ENCODE peak calls at places on chromosomes 11 and 22, in eight cellular contexts. One of them, this sample, is unnamed.

GRCh38 chr22:36548606-36549005 is 19.6 kb upstream of the EIF3D start:
- DNase-seq in HL-60: no peak
- DNase-seq in Panc1: no peak
- DNase-seq in HCT116: no peak
- DNase-seq in GM23338: no peak
- DNase-seq in HepG2: no peak
- DNase-seq in A549: no peak
- DNase-seq in K562: no peak
- DNase-seq in this sample: no peak

GRCh38 chr22:49960967-49961600 is 512 bp downstream of the PIM3 start:
- DNase-seq in K562: peak; percentile 34
- DNase-seq in GM23338: peak; percentile 56
- DNase-seq in HCT116: no peak
- DNase-seq in HepG2: no peak
- DNase-seq in HL-60: no peak
- DNase-seq in Panc1: no peak
- DNase-seq in A549: no peak
- DNase-seq in this sample: peak; percentile 66

GRCh38 chr22:22552630-22553029 is 6.4 kb downstream of the PRAME start:
- DNase-seq in HCT116: no peak
- DNase-seq in GM23338: peak; percentile 69
- DNase-seq in A549: no peak
- DNase-seq in Panc1: no peak
- DNase-seq in HL-60: no peak
- DNase-seq in K562: peak; percentile 87
- DNase-seq in HepG2: peak; percentile 44
- DNase-seq in this sample: peak; percentile 80

GRCh38 chr11:77127969-77128691 is at the start of gene MYO7A:
- DNase-seq in K562: peak; percentile 77
- DNase-seq in A549: no peak
- DNase-seq in GM23338: peak; percentile 64
- DNase-seq in HL-60: no peak
- DNase-seq in Panc1: no peak
- DNase-seq in HepG2: peak; percentile 89
- DNase-seq in HCT116: no peak
- DNase-seq in this sample: peak; percentile 93

GRCh38 chr11:67539588-67539987 is 16.3 kb upstream of the CABP2 start:
- DNase-seq in HCT116: no peak
- DNase-seq in K562: peak; percentile 59
- DNase-seq in GM23338: no peak
- DNase-seq in HepG2: peak; percentile 25
- DNase-seq in HL-60: no peak
- DNase-seq in Panc1: no peak
- DNase-seq in A549: no peak
- DNase-seq in this sample: no peak

GRCh38 chr11:68018730-68019190 is 8.6 kb downstream of the ALDH3B1 start:
- DNase-seq in HepG2: no peak
- DNase-seq in HL-60: no peak
- DNase-seq in Panc1: no peak
- DNase-seq in HCT116: no peak
- DNase-seq in A549: no peak
- DNase-seq in K562: no peak
- DNase-seq in GM23338: no peak
- DNase-seq in this sample: no peak

GRCh38 chr11:67024410-67024809 is 1.5 kb downstream of the SYT12 start:
- DNase-seq in A549: no peak
- DNase-seq in Panc1: no peak
- DNase-seq in K562: no peak
- DNase-seq in HL-60: no peak
- DNase-seq in HepG2: no peak
- DNase-seq in HCT116: no peak
- DNase-seq in GM23338: no peak
- DNase-seq in this sample: no peak

GRCh38 chr22:26631282-26631681 is 9.5 kb downstream of the CRYBA4 start:
- DNase-seq in Panc1: no peak
- DNase-seq in HL-60: no peak
- DNase-seq in HepG2: no peak
- DNase-seq in HCT116: no peak
- DNase-seq in K562: no peak
- DNase-seq in GM23338: no peak
- DNase-seq in A549: no peak
- DNase-seq in this sample: no peak

GRCh38 chr11:73944085-73944484 is 6.7 kb upstream of the DNAJB13 start:
- DNase-seq in GM23338: no peak
- DNase-seq in A549: no peak
- DNase-seq in HepG2: no peak
- DNase-seq in HCT116: no peak
- DNase-seq in Panc1: no peak
- DNase-seq in K562: no peak
- DNase-seq in HL-60: no peak
- DNase-seq in this sample: no peak

GRCh38 chr11:60927061-60927592 is 2.9 kb downstream of the TMEM132A start:
- DNase-seq in HCT116: no peak
- DNase-seq in Panc1: no peak
- DNase-seq in K562: no peak
- DNase-seq in HL-60: no peak
- DNase-seq in HepG2: no peak
- DNase-seq in GM23338: no peak
- DNase-seq in A549: no peak
- DNase-seq in this sample: no peak

GRCh38 chr22:36977401-36977861 is 41.8 kb downstream of the TST start:
- DNase-seq in HL-60: no peak
- DNase-seq in HCT116: no peak
- DNase-seq in Panc1: peak; percentile 7
- DNase-seq in A549: peak; percentile 70
- DNase-seq in HepG2: peak; percentile 41
- DNase-seq in K562: peak; percentile 63
- DNase-seq in GM23338: peak; percentile 94
- DNase-seq in this sample: peak; percentile 56

GRCh38 chr22:19357270-19358105 is 66.0 kb upstream of the CLTCL1 start:
- DNase-seq in HepG2: no peak
- DNase-seq in GM23338: no peak
- DNase-seq in Panc1: no peak
- DNase-seq in HL-60: no peak
- DNase-seq in HCT116: no peak
- DNase-seq in K562: no peak
- DNase-seq in A549: no peak
- DNase-seq in this sample: no peak

GRCh38 chr11:126113963-126114362 is 51.3 kb upstream of the CDON start:
- DNase-seq in HCT116: no peak
- DNase-seq in Panc1: no peak
- DNase-seq in HepG2: no peak
- DNase-seq in A549: no peak
- DNase-seq in GM23338: no peak
- DNase-seq in HL-60: no peak
- DNase-seq in K562: no peak
- DNase-seq in this sample: no peak

GRCh38 chr11:126113515-126113957 is 50.9 kb upstream of the CDON start:
- DNase-seq in GM23338: no peak
- DNase-seq in HCT116: peak; percentile 44
- DNase-seq in HL-60: no peak
- DNase-seq in HepG2: peak; percentile 84
- DNase-seq in Panc1: peak; percentile 51
- DNase-seq in A549: peak; percentile 66
- DNase-seq in K562: no peak
- DNase-seq in this sample: peak; percentile 61

GRCh38 chr11:126115253-126115540 is 52.5 kb upstream of the CDON start:
- DNase-seq in HCT116: no peak
- DNase-seq in HL-60: no peak
- DNase-seq in Panc1: no peak
- DNase-seq in HepG2: no peak
- DNase-seq in K562: no peak
- DNase-seq in A549: no peak
- DNase-seq in GM23338: no peak
- DNase-seq in this sample: peak; percentile 84

GRCh38 chr11:126114486-126115252 is 52.0 kb upstream of the CDON start:
- DNase-seq in GM23338: no peak
- DNase-seq in K562: no peak
- DNase-seq in Panc1: no peak
- DNase-seq in HL-60: no peak
- DNase-seq in HCT116: no peak
- DNase-seq in A549: no peak
- DNase-seq in HepG2: no peak
- DNase-seq in this sample: peak; percentile 47

GRCh38 chr11:126115820-126116319 is 53.2 kb upstream of the CDON start:
- DNase-seq in HCT116: peak; percentile 7
- DNase-seq in GM23338: peak; percentile 39
- DNase-seq in Panc1: peak; percentile 8
- DNase-seq in K562: no peak
- DNase-seq in A549: peak; percentile 81
- DNase-seq in HepG2: peak; percentile 93
- DNase-seq in HL-60: no peak
- DNase-seq in this sample: peak; percentile 62
- TF ChIP-seq CTCF in HCT116: no peak
- TF ChIP-seq CTCF in GM23338: peak; percentile 51
- TF ChIP-seq CTCF in Panc1: no peak
- TF ChIP-seq CTCF in K562: no peak
- TF ChIP-seq CTCF in A549: no peak
- TF ChIP-seq CTCF in HepG2: peak; percentile 77
- TF ChIP-seq CTCF in HL-60: no peak
- TF ChIP-seq CTCF in this sample: no peak

GRCh38 chr11:13141731-13142724 is 132.9 kb downstream of the RASSF10 start:
- DNase-seq in Panc1: no peak
- DNase-seq in A549: no peak
- DNase-seq in K562: no peak
- DNase-seq in HepG2: no peak
- DNase-seq in HL-60: no peak
- DNase-seq in HCT116: no peak
- DNase-seq in GM23338: no peak
- DNase-seq in this sample: no peak

GRCh38 chr11:13143486-13144297 is 133.9 kb upstream of the BMAL1 start:
- DNase-seq in K562: no peak
- DNase-seq in HCT116: no peak
- DNase-seq in GM23338: no peak
- DNase-seq in HL-60: no peak
- DNase-seq in Panc1: no peak
- DNase-seq in HepG2: no peak
- DNase-seq in A549: no peak
- DNase-seq in this sample: no peak

GRCh38 chr11:13140028-13140870 is 131.1 kb downstream of the RASSF10 start:
- DNase-seq in HL-60: no peak
- DNase-seq in HepG2: peak; percentile 100
- DNase-seq in HCT116: no peak
- DNase-seq in Panc1: no peak
- DNase-seq in K562: no peak
- DNase-seq in A549: peak; percentile 81
- DNase-seq in GM23338: no peak
- DNase-seq in this sample: no peak

GRCh38 chr11:13137778-13138400 is 128.8 kb downstream of the RASSF10 start:
- DNase-seq in HepG2: peak; percentile 66
- DNase-seq in K562: no peak
- DNase-seq in GM23338: no peak
- DNase-seq in Panc1: no peak
- DNase-seq in HL-60: no peak
- DNase-seq in A549: no peak
- DNase-seq in HCT116: no peak
- DNase-seq in this sample: no peak

DNA sequence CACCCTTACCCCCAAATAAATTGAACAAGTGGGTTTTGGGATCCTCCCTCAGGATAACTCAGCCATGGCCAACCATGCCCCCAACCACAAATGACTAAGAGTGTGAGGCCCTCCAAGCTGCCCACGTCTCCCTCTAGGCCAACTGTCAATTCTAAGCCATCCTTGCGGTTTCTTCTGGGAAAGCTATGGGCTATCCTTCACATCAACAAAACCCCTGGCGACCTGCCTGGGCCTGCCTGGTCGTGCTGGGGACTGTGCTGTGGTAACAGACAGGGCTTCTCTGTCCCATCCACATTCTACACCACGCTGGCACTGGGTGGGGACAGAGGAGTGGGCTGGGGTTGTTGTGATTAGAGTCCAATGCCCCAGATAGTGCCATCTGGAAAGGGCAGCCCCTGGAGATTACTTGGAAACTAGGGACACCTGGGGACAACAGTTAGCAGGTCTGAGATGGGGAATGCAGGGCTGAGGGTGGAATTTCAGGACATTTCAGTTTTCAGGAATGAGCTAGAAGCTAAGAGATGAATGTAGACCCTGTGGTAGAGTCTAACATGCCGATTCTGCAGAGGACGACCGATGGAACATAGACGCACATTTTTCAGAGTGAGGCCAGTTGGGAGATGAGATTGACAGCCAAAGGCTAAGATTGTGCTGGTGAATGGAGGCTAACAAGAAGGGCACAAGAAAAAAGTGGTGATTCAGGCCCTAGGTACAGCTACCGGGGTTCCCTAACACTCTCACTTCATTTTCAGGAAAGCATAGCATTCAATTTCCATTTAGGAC is 131.9 kb downstream of the RASSF10 start:
- DNase-seq in HepG2: peak; percentile 48
- DNase-seq in HL-60: no peak
- DNase-seq in K562: no peak
- DNase-seq in A549: no peak
- DNase-seq in GM23338: no peak
- DNase-seq in HCT116: no peak
- DNase-seq in Panc1: no peak
- DNase-seq in this sample: no peak
- TF ChIP-seq REST in HepG2: no peak
- TF ChIP-seq REST in HL-60: no peak
- TF ChIP-seq REST in K562: no peak
- TF ChIP-seq REST in A549: no peak
- TF ChIP-seq REST in GM23338: no peak
- TF ChIP-seq REST in HCT116: no peak
- TF ChIP-seq REST in Panc1: no peak
- TF ChIP-seq REST in this sample: no peak

GRCh38 chr11:63837719-63838118 is 1.2 kb upstream of the MARK2 start:
- DNase-seq in HCT116: no peak
- DNase-seq in A549: no peak
- DNase-seq in K562: no peak
- DNase-seq in HL-60: peak; percentile 48
- DNase-seq in GM23338: no peak
- DNase-seq in Panc1: no peak
- DNase-seq in HepG2: no peak
- DNase-seq in this sample: no peak
- TF ChIP-seq CTCF in HCT116: no peak
- TF ChIP-seq CTCF in A549: no peak
- TF ChIP-seq CTCF in K562: no peak
- TF ChIP-seq CTCF in HL-60: no peak
- TF ChIP-seq CTCF in GM23338: no peak
- TF ChIP-seq CTCF in Panc1: no peak
- TF ChIP-seq CTCF in HepG2: no peak
- TF ChIP-seq CTCF in this sample: no peak

DNA sequence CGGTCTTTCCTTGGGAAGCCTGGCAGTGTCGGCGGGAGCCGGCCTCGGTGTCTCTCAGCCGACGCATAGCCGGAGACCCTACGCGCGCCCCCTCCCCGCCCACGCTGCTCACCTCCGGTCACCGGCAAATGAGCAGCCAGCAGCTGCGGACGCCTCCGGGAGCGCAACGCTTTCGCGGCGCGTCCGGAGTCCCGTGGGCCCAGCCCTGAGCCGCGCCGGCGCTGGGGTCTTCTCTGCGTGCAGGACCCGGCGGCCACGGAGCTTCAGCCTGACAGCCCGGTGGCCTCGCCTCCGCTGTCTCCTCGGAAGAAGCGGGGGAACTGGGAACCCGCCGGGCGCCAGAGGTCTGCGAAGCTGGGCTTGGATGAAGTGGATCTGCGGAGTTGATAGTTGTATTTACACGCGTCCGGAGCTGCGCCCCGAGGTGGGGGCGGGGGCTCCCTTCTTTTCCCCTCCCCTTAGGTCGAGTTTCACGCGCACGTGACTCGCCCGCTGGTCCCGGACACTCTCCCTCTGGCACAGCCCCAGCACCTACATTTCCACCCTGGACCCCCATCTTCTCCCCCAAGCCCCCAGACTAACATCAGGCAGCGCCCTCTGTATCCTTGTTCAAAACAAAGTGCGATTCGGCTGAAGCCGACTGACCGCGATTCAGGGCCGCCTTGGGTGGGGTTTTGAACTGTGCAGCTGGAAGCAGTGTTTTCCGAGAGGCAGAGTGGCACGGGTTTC is at the start of gene SLC43A1:
- DNase-seq in A549: peak; percentile 65
- DNase-seq in HCT116: no peak
- DNase-seq in HL-60: no peak
- DNase-seq in Panc1: no peak
- DNase-seq in HepG2: peak; percentile 46
- DNase-seq in K562: peak; percentile 81
- DNase-seq in GM23338: peak; percentile 57
- DNase-seq in this sample: peak; percentile 74
- TF ChIP-seq REST in A549: no peak
- TF ChIP-seq REST in HCT116: no peak
- TF ChIP-seq REST in HL-60: peak; percentile 24
- TF ChIP-seq REST in Panc1: no peak
- TF ChIP-seq REST in HepG2: no peak
- TF ChIP-seq REST in K562: no peak
- TF ChIP-seq REST in GM23338: no peak
- TF ChIP-seq REST in this sample: no peak